ENCODE peak calls at places on chromosomes 11 and 22, in nine cellular contexts. One of them, this sample, is unnamed.

GRCh38 chr11:76048763-76049162 is 157.5 kb downstream of the WNT11 start:
- DNase-seq in heart left ventricle: no peak
- DNase-seq in lung: no peak
- DNase-seq in activated B cell treated with CpG ODN at 0.5 μM for 24 hours: no peak
- DNase-seq in Peyer's patch: peak
- DNase-seq in stomach: no peak
- DNase-seq in cardiac fibroblast: no peak
- DNase-seq in brain microvascular endothelial cell: no peak
- DNase-seq in psoas muscle: no peak
- DNase-seq in this sample: no peak

GRCh38 chr22:49203091-49203862 is 624.4 kb downstream of the BRD1 start:
- DNase-seq in activated B cell treated with CpG ODN at 0.5 μM for 24 hours: no peak
- DNase-seq in lung: no peak
- DNase-seq in stomach: peak
- DNase-seq in brain microvascular endothelial cell: no peak
- DNase-seq in cardiac fibroblast: no peak
- DNase-seq in Peyer's patch: peak
- DNase-seq in heart left ventricle: no peak
- DNase-seq in psoas muscle: no peak
- DNase-seq in this sample: no peak

GRCh38 chr22:27253541-27253940 is 548.0 kb downstream of the MN1 start:
- DNase-seq in brain microvascular endothelial cell: no peak
- DNase-seq in lung: no peak
- DNase-seq in psoas muscle: no peak
- DNase-seq in heart left ventricle: no peak
- DNase-seq in activated B cell treated with CpG ODN at 0.5 μM for 24 hours: no peak
- DNase-seq in Peyer's patch: no peak
- DNase-seq in cardiac fibroblast: no peak
- DNase-seq in stomach: no peak
- DNase-seq in this sample: no peak

GRCh38 chr22:37843746-37844089 is 416 bp downstream of the ANKRD54 start:
- DNase-seq in activated B cell treated with CpG ODN at 0.5 μM for 24 hours: no peak
- DNase-seq in Peyer's patch: peak
- DNase-seq in stomach: no peak
- DNase-seq in heart left ventricle: peak
- DNase-seq in brain microvascular endothelial cell: no peak
- DNase-seq in lung: no peak
- DNase-seq in cardiac fibroblast: no peak
- DNase-seq in psoas muscle: peak
- DNase-seq in this sample: peak

GRCh38 chr11:2142762-2143202 is 3.6 kb upstream of the IGF2 start:
- DNase-seq in stomach: no peak
- DNase-seq in cardiac fibroblast: peak
- DNase-seq in activated B cell treated with CpG ODN at 0.5 μM for 24 hours: no peak
- DNase-seq in lung: no peak
- DNase-seq in brain microvascular endothelial cell: peak
- DNase-seq in psoas muscle: no peak
- DNase-seq in Peyer's patch: no peak
- DNase-seq in heart left ventricle: no peak
- DNase-seq in this sample: no peak

GRCh38 chr22:17706451-17706900 is 67.8 kb downstream of the BID start:
- DNase-seq in cardiac fibroblast: peak
- DNase-seq in Peyer's patch: peak
- DNase-seq in heart left ventricle: peak
- DNase-seq in activated B cell treated with CpG ODN at 0.5 μM for 24 hours: no peak
- DNase-seq in brain microvascular endothelial cell: peak
- DNase-seq in psoas muscle: no peak
- DNase-seq in lung: peak
- DNase-seq in stomach: peak
- DNase-seq in this sample: peak

GRCh38 chr11:119316729-119317591 is at the start of gene MCAM:
- DNase-seq in psoas muscle: peak
- DNase-seq in lung: no peak
- DNase-seq in cardiac fibroblast: no peak
- DNase-seq in brain microvascular endothelial cell: no peak
- DNase-seq in stomach: no peak
- DNase-seq in Peyer's patch: no peak
- DNase-seq in activated B cell treated with CpG ODN at 0.5 μM for 24 hours: no peak
- DNase-seq in heart left ventricle: peak
- DNase-seq in this sample: no peak

GRCh38 chr11:60318726-60319125 is 8.3 kb upstream of the MS4A6E start:
- DNase-seq in lung: no peak
- DNase-seq in heart left ventricle: no peak
- DNase-seq in Peyer's patch: no peak
- DNase-seq in brain microvascular endothelial cell: no peak
- DNase-seq in psoas muscle: no peak
- DNase-seq in activated B cell treated with CpG ODN at 0.5 μM for 24 hours: no peak
- DNase-seq in cardiac fibroblast: no peak
- DNase-seq in stomach: no peak
- DNase-seq in this sample: no peak

GRCh38 chr11:17779861-17780594 is 45.4 kb downstream of the KCNC1 start:
- DNase-seq in heart left ventricle: no peak
- DNase-seq in cardiac fibroblast: no peak
- DNase-seq in Peyer's patch: no peak
- DNase-seq in activated B cell treated with CpG ODN at 0.5 μM for 24 hours: no peak
- DNase-seq in brain microvascular endothelial cell: no peak
- DNase-seq in psoas muscle: no peak
- DNase-seq in lung: no peak
- DNase-seq in stomach: no peak
- DNase-seq in this sample: no peak
- TF ChIP-seq CTCF in heart left ventricle: no peak
- TF ChIP-seq CTCF in cardiac fibroblast: no peak
- TF ChIP-seq CTCF in Peyer's patch: no peak
- TF ChIP-seq CTCF in activated B cell treated with CpG ODN at 0.5 μM for 24 hours: no peak
- TF ChIP-seq CTCF in brain microvascular endothelial cell: no peak
- TF ChIP-seq CTCF in psoas muscle: no peak
- TF ChIP-seq CTCF in lung: no peak
- TF ChIP-seq CTCF in stomach: no peak
- TF ChIP-seq CTCF in this sample: no peak

GRCh38 chr11:67266424-67267187 is at the start of gene GRK2:
- DNase-seq in lung: no peak
- DNase-seq in heart left ventricle: peak
- DNase-seq in cardiac fibroblast: peak
- DNase-seq in psoas muscle: no peak
- DNase-seq in Peyer's patch: peak
- DNase-seq in brain microvascular endothelial cell: no peak
- DNase-seq in stomach: peak
- DNase-seq in activated B cell treated with CpG ODN at 0.5 μM for 24 hours: no peak
- DNase-seq in this sample: peak

GRCh38 chr11:67268684-67269268 is 2.5 kb downstream of the GRK2 start:
- DNase-seq in psoas muscle: no peak
- DNase-seq in cardiac fibroblast: no peak
- DNase-seq in heart left ventricle: peak
- DNase-seq in activated B cell treated with CpG ODN at 0.5 μM for 24 hours: no peak
- DNase-seq in Peyer's patch: peak
- DNase-seq in stomach: no peak
- DNase-seq in brain microvascular endothelial cell: no peak
- DNase-seq in lung: no peak
- DNase-seq in this sample: no peak

GRCh38 chr11:67268036-67268683 is 1.9 kb downstream of the GRK2 start:
- DNase-seq in cardiac fibroblast: no peak
- DNase-seq in stomach: no peak
- DNase-seq in brain microvascular endothelial cell: no peak
- DNase-seq in activated B cell treated with CpG ODN at 0.5 μM for 24 hours: peak
- DNase-seq in psoas muscle: no peak
- DNase-seq in lung: no peak
- DNase-seq in heart left ventricle: peak
- DNase-seq in Peyer's patch: peak
- DNase-seq in this sample: no peak

GRCh38 chr11:67265633-67266423 is 445 bp upstream of the GRK2 start:
- DNase-seq in activated B cell treated with CpG ODN at 0.5 μM for 24 hours: peak
- DNase-seq in stomach: peak
- DNase-seq in lung: peak
- DNase-seq in cardiac fibroblast: peak
- DNase-seq in heart left ventricle: peak
- DNase-seq in psoas muscle: peak
- DNase-seq in brain microvascular endothelial cell: no peak
- DNase-seq in Peyer's patch: peak
- DNase-seq in this sample: peak

GRCh38 chr11:67267188-67268035 is 1.1 kb downstream of the GRK2 start:
- DNase-seq in heart left ventricle: peak
- DNase-seq in stomach: peak
- DNase-seq in lung: no peak
- DNase-seq in activated B cell treated with CpG ODN at 0.5 μM for 24 hours: no peak
- DNase-seq in cardiac fibroblast: no peak
- DNase-seq in Peyer's patch: peak
- DNase-seq in psoas muscle: no peak
- DNase-seq in brain microvascular endothelial cell: no peak
- DNase-seq in this sample: peak
- TF ChIP-seq CTCF in heart left ventricle: no peak
- TF ChIP-seq CTCF in stomach: no peak
- TF ChIP-seq CTCF in lung: no peak
- TF ChIP-seq CTCF in activated B cell treated with CpG ODN at 0.5 μM for 24 hours: no peak
- TF ChIP-seq CTCF in cardiac fibroblast: no peak
- TF ChIP-seq CTCF in Peyer's patch: peak
- TF ChIP-seq CTCF in psoas muscle: no peak
- TF ChIP-seq CTCF in brain microvascular endothelial cell: peak
- TF ChIP-seq CTCF in this sample: no peak

GRCh38 chr22:28953399-28953798 is 70.0 kb downstream of the ZNRF3 start:
- DNase-seq in brain microvascular endothelial cell: no peak
- DNase-seq in stomach: no peak
- DNase-seq in activated B cell treated with CpG ODN at 0.5 μM for 24 hours: no peak
- DNase-seq in lung: no peak
- DNase-seq in Peyer's patch: no peak
- DNase-seq in cardiac fibroblast: no peak
- DNase-seq in heart left ventricle: no peak
- DNase-seq in psoas muscle: no peak
- DNase-seq in this sample: no peak

GRCh38 chr22:28952857-28953256 is 69.5 kb downstream of the ZNRF3 start:
- DNase-seq in lung: peak
- DNase-seq in Peyer's patch: no peak
- DNase-seq in stomach: no peak
- DNase-seq in heart left ventricle: no peak
- DNase-seq in psoas muscle: no peak
- DNase-seq in brain microvascular endothelial cell: no peak
- DNase-seq in cardiac fibroblast: no peak
- DNase-seq in activated B cell treated with CpG ODN at 0.5 μM for 24 hours: no peak
- DNase-seq in this sample: no peak

GRCh38 chr22:28951530-28951929 is 68.2 kb downstream of the ZNRF3 start:
- DNase-seq in Peyer's patch: no peak
- DNase-seq in stomach: no peak
- DNase-seq in brain microvascular endothelial cell: no peak
- DNase-seq in heart left ventricle: no peak
- DNase-seq in cardiac fibroblast: no peak
- DNase-seq in psoas muscle: no peak
- DNase-seq in activated B cell treated with CpG ODN at 0.5 μM for 24 hours: no peak
- DNase-seq in lung: no peak
- DNase-seq in this sample: no peak

GRCh38 chr22:28950567-28951411 is 67.4 kb downstream of the ZNRF3 start:
- DNase-seq in Peyer's patch: no peak
- DNase-seq in stomach: no peak
- DNase-seq in heart left ventricle: no peak
- DNase-seq in lung: no peak
- DNase-seq in psoas muscle: no peak
- DNase-seq in cardiac fibroblast: no peak
- DNase-seq in brain microvascular endothelial cell: no peak
- DNase-seq in activated B cell treated with CpG ODN at 0.5 μM for 24 hours: no peak
- DNase-seq in this sample: no peak

GRCh38 chr22:28951969-28952521 is 68.7 kb downstream of the ZNRF3 start:
- DNase-seq in psoas muscle: no peak
- DNase-seq in heart left ventricle: no peak
- DNase-seq in activated B cell treated with CpG ODN at 0.5 μM for 24 hours: no peak
- DNase-seq in lung: no peak
- DNase-seq in stomach: no peak
- DNase-seq in Peyer's patch: no peak
- DNase-seq in cardiac fibroblast: peak
- DNase-seq in brain microvascular endothelial cell: peak
- DNase-seq in this sample: peak
- TF ChIP-seq CTCF in psoas muscle: peak
- TF ChIP-seq CTCF in heart left ventricle: peak
- TF ChIP-seq CTCF in activated B cell treated with CpG ODN at 0.5 μM for 24 hours: no peak
- TF ChIP-seq CTCF in lung: no peak
- TF ChIP-seq CTCF in stomach: no peak
- TF ChIP-seq CTCF in Peyer's patch: peak
- TF ChIP-seq CTCF in cardiac fibroblast: peak
- TF ChIP-seq CTCF in brain microvascular endothelial cell: peak
- TF ChIP-seq CTCF in this sample: no peak

GRCh38 chr22:21940521-21940920 is 12.1 kb downstream of the PPM1F start:
- DNase-seq in stomach: no peak
- DNase-seq in activated B cell treated with CpG ODN at 0.5 μM for 24 hours: no peak
- DNase-seq in psoas muscle: no peak
- DNase-seq in lung: no peak
- DNase-seq in Peyer's patch: no peak
- DNase-seq in cardiac fibroblast: no peak
- DNase-seq in brain microvascular endothelial cell: no peak
- DNase-seq in heart left ventricle: peak
- DNase-seq in this sample: no peak

GRCh38 chr22:21937821-21938070 is 14.9 kb downstream of the PPM1F start:
- DNase-seq in lung: peak
- DNase-seq in activated B cell treated with CpG ODN at 0.5 μM for 24 hours: no peak
- DNase-seq in heart left ventricle: no peak
- DNase-seq in stomach: no peak
- DNase-seq in psoas muscle: peak
- DNase-seq in Peyer's patch: no peak
- DNase-seq in brain microvascular endothelial cell: no peak
- DNase-seq in cardiac fibroblast: no peak
- DNase-seq in this sample: no peak

GRCh38 chr22:21938906-21939305 is 13.7 kb downstream of the PPM1F start:
- DNase-seq in stomach: no peak
- DNase-seq in activated B cell treated with CpG ODN at 0.5 μM for 24 hours: no peak
- DNase-seq in psoas muscle: no peak
- DNase-seq in cardiac fibroblast: no peak
- DNase-seq in brain microvascular endothelial cell: no peak
- DNase-seq in lung: no peak
- DNase-seq in Peyer's patch: no peak
- DNase-seq in heart left ventricle: no peak
- DNase-seq in this sample: no peak

GRCh38 chr22:21938071-21938822 is 14.4 kb downstream of the PPM1F start:
- DNase-seq in cardiac fibroblast: peak
- DNase-seq in Peyer's patch: peak
- DNase-seq in psoas muscle: peak
- DNase-seq in brain microvascular endothelial cell: peak
- DNase-seq in heart left ventricle: peak
- DNase-seq in lung: peak
- DNase-seq in stomach: peak
- DNase-seq in activated B cell treated with CpG ODN at 0.5 μM for 24 hours: peak
- DNase-seq in this sample: peak

DNA sequence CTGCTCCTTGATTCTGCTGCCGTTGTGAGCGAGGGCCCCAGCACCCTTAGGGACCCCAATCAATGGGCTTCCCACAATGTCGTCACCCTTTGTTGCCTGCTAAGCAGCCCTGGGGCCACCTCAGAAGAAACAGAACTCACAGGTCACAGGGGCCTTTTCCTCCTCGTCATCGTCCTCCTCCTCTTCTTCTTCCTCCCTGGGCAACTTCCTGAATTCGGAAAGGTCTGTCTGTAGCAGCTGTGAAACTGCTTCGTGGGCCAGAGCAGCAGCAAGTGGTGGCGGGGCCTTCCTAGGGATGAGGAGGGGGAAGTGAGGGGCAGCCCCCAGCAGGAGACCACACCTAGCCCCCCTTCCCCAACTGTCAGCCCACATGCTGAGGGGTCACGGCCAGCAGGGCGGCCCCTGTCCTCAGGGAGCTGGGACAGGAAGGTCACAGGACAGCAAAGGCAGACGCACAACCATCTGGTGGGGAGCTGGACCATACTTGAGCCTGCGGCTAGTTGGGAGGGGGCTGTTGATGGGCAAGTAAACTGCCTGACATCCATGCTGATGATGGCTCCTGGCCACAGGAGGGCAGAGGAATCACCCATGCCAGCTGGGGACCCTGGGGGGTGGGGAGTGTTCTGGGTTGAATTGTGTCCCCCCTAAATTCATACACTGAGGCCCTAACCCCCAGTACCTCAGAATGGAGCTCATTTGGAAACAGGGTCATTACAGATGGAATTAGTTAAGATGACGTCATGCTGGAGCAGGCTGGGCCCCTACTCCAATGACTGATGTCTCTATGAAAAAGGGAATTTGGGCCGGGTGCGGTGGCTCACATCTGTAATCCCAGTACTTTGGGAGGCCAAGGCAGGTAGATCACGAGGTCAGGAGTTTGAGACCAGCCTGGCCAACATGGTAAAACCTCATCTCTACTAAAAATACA is 13.0 kb downstream of the PPM1F start:
- DNase-seq in activated B cell treated with CpG ODN at 0.5 μM for 24 hours: no peak
- DNase-seq in cardiac fibroblast: no peak
- DNase-seq in lung: peak
- DNase-seq in stomach: no peak
- DNase-seq in Peyer's patch: no peak
- DNase-seq in brain microvascular endothelial cell: no peak
- DNase-seq in heart left ventricle: peak
- DNase-seq in psoas muscle: no peak
- DNase-seq in this sample: no peak
- TF ChIP-seq CTCF in activated B cell treated with CpG ODN at 0.5 μM for 24 hours: no peak
- TF ChIP-seq CTCF in cardiac fibroblast: no peak
- TF ChIP-seq CTCF in lung: no peak
- TF ChIP-seq CTCF in stomach: no peak
- TF ChIP-seq CTCF in Peyer's patch: no peak
- TF ChIP-seq CTCF in brain microvascular endothelial cell: no peak
- TF ChIP-seq CTCF in heart left ventricle: no peak
- TF ChIP-seq CTCF in psoas muscle: no peak
- TF ChIP-seq CTCF in this sample: no peak

This sample was measured in Calu3.